ENCODE peak calls at places on chromosomes 3 and 15, in five cellular contexts. One of them, this sample, is unnamed.

GRCh38 chr3:44418549-44418948 is 58.9 kb downstream of the ZNF445 start:
- DNase-seq in BJ: no peak
- DNase-seq in heart left ventricle: no peak
- DNase-seq in uterus: no peak
- DNase-seq in HL-60: no peak
- DNase-seq in this sample: no peak

GRCh38 chr3:61945657-61946056 is 384.3 kb downstream of the PTPRG start:
- DNase-seq in BJ: no peak
- DNase-seq in heart left ventricle: no peak
- DNase-seq in uterus: no peak
- DNase-seq in HL-60: no peak
- DNase-seq in this sample: no peak

GRCh38 chr15:36797128-36797527 is 217.7 kb downstream of the CDIN1 start:
- DNase-seq in BJ: no peak
- DNase-seq in heart left ventricle: no peak
- DNase-seq in uterus: no peak
- DNase-seq in HL-60: no peak
- DNase-seq in this sample: no peak

GRCh38 chr15:25542648-25543047 is 103.8 kb upstream of the UBE3A start:
- DNase-seq in BJ: no peak
- DNase-seq in heart left ventricle: no peak
- DNase-seq in uterus: no peak
- DNase-seq in HL-60: no peak
- DNase-seq in this sample: no peak

GRCh38 chr3:152430223-152431002 is 161.7 kb downstream of the MBNL1 start:
- DNase-seq in BJ: no peak
- DNase-seq in heart left ventricle: peak; percentile 78
- DNase-seq in uterus: no peak
- DNase-seq in HL-60: no peak
- DNase-seq in this sample: no peak

GRCh38 chr3:132536442-132537153 is 60.5 kb upstream of the ACKR4 start:
- DNase-seq in BJ: no peak
- DNase-seq in heart left ventricle: no peak
- DNase-seq in uterus: no peak
- DNase-seq in HL-60: no peak
- DNase-seq in this sample: no peak

GRCh38 chr3:190424478-190425439 is 24.9 kb downstream of the TMEM207 start:
- DNase-seq in BJ: no peak
- DNase-seq in heart left ventricle: peak; percentile 49
- DNase-seq in uterus: peak; percentile 54
- DNase-seq in HL-60: peak; percentile 25
- DNase-seq in this sample: peak; percentile 35

GRCh38 chr3:177740270-177740669 is 543.0 kb upstream of the TBL1XR1 start:
- DNase-seq in BJ: no peak
- DNase-seq in heart left ventricle: no peak
- DNase-seq in uterus: no peak
- DNase-seq in HL-60: no peak
- DNase-seq in this sample: no peak

GRCh38 chr3:69182588-69183299 is 60.3 kb upstream of the LMOD3 start:
- DNase-seq in BJ: peak; percentile 34
- DNase-seq in heart left ventricle: no peak
- DNase-seq in uterus: no peak
- DNase-seq in HL-60: no peak
- DNase-seq in this sample: no peak

GRCh38 chr3:89252865-89253264 is 145.4 kb downstream of the EPHA3 start:
- DNase-seq in BJ: no peak
- DNase-seq in heart left ventricle: no peak
- DNase-seq in uterus: no peak
- DNase-seq in HL-60: no peak
- DNase-seq in this sample: no peak

GRCh38 chr3:170555329-170555728 is 30.5 kb downstream of the SLC7A14 start:
- DNase-seq in BJ: no peak
- DNase-seq in heart left ventricle: no peak
- DNase-seq in uterus: no peak
- DNase-seq in HL-60: no peak
- DNase-seq in this sample: no peak

GRCh38 chr3:18429021-18429745 is 4.0 kb upstream of the SATB1 start:
- DNase-seq in BJ: no peak
- DNase-seq in heart left ventricle: no peak
- DNase-seq in uterus: no peak
- DNase-seq in HL-60: no peak
- DNase-seq in this sample: no peak

GRCh38 chr3:182198345-182198744 is 486.6 kb downstream of the SOX2 start:
- DNase-seq in BJ: no peak
- DNase-seq in heart left ventricle: no peak
- DNase-seq in uterus: no peak
- DNase-seq in HL-60: no peak
- DNase-seq in this sample: no peak

GRCh38 chr3:185688808-185689207 is 102.7 kb downstream of the SENP2 start:
- DNase-seq in BJ: peak; percentile 86
- DNase-seq in heart left ventricle: no peak
- DNase-seq in uterus: no peak
- DNase-seq in HL-60: peak; percentile 52
- DNase-seq in this sample: no peak

GRCh38 chr15:32028921-32029320 is 1.4 kb upstream of the CHRNA7 start:
- DNase-seq in BJ: no peak
- DNase-seq in heart left ventricle: no peak
- DNase-seq in uterus: no peak
- DNase-seq in HL-60: no peak
- DNase-seq in this sample: no peak

GRCh38 chr3:129277829-129278271 is 820 bp upstream of the HMCES start:
- DNase-seq in BJ: no peak
- DNase-seq in heart left ventricle: no peak
- DNase-seq in uterus: no peak
- DNase-seq in HL-60: no peak
- DNase-seq in this sample: no peak

GRCh38 chr3:43319364-43319763 is 33.0 kb downstream of the SNRK start:
- DNase-seq in BJ: no peak
- DNase-seq in heart left ventricle: peak; percentile 63
- DNase-seq in uterus: peak; percentile 19
- DNase-seq in HL-60: no peak
- DNase-seq in this sample: no peak

GRCh38 chr3:197394464-197395321 is 96.3 kb upstream of the DLG1 start:
- DNase-seq in BJ: peak; percentile 82
- DNase-seq in heart left ventricle: peak; percentile 82
- DNase-seq in uterus: peak; percentile 83
- DNase-seq in HL-60: no peak
- DNase-seq in this sample: no peak

GRCh38 chr3:16060358-16060852 is 114.1 kb upstream of the GALNT15 start:
- DNase-seq in BJ: peak; percentile 99
- DNase-seq in heart left ventricle: no peak
- DNase-seq in uterus: peak; percentile 73
- DNase-seq in HL-60: no peak
- DNase-seq in this sample: peak; percentile 48
- TF ChIP-seq CTCF in BJ: peak; percentile 34
- TF ChIP-seq CTCF in heart left ventricle: no peak
- TF ChIP-seq CTCF in uterus: no peak
- TF ChIP-seq CTCF in HL-60: no peak
- TF ChIP-seq CTCF in this sample: no peak

DNA sequence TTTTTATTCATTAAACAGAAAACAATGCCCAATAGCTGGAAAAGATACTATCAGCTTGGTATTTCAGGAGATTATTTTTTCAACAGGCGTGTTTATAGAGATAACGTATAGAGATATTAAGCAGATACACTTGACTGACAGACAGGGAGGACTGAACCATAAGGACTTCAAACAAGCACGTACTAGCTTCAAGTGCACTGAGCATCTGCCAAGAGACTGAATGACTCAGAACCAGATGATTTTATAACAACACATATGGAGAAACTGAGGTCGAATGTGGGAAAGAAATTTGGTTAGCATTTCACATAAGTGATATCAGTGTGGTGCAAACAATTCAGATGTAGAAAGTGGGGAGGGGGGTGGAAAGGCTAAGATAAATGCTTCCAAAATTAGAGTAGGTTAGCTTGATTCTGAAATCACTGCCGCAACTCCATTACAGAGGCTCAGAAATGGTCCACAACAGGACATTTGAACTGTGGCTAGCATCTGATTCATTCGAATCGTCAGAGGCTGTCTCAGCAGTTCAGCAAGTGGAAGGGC is 103.5 kb downstream of the SEMA6D start:
- DNase-seq in BJ: no peak
- DNase-seq in heart left ventricle: no peak
- DNase-seq in uterus: no peak
- DNase-seq in HL-60: no peak
- DNase-seq in this sample: no peak
- H3K4me3 ChIP-seq in BJ: no peak overlapping the region
- H3K4me3 ChIP-seq in heart left ventricle: no peak overlapping the region
- H3K4me3 ChIP-seq in uterus: no peak overlapping the region
- H3K4me3 ChIP-seq in HL-60: no peak overlapping the region
- H3K4me3 ChIP-seq in this sample: no peak overlapping the region

GRCh38 chr3:65342084-65342683 is 654.4 kb upstream of the ADAMTS9 start:
- DNase-seq in BJ: no peak
- DNase-seq in heart left ventricle: peak; percentile 38
- DNase-seq in uterus: no peak
- DNase-seq in HL-60: peak; percentile 14
- DNase-seq in this sample: no peak
- TF ChIP-seq CTCF in BJ: peak; percentile 79
- TF ChIP-seq CTCF in heart left ventricle: peak; percentile 40
- TF ChIP-seq CTCF in uterus: no peak
- TF ChIP-seq CTCF in HL-60: peak; percentile 54
- TF ChIP-seq CTCF in this sample: no peak

GRCh38 chr3:100157617-100158016 is 43.3 kb upstream of the FILIP1L start:
- DNase-seq in BJ: no peak
- DNase-seq in heart left ventricle: peak; percentile 24
- DNase-seq in uterus: no peak
- DNase-seq in HL-60: no peak
- DNase-seq in this sample: no peak

GRCh38 chr3:100154171-100154570 is 39.9 kb upstream of the FILIP1L start:
- DNase-seq in BJ: no peak
- DNase-seq in heart left ventricle: no peak
- DNase-seq in uterus: no peak
- DNase-seq in HL-60: no peak
- DNase-seq in this sample: no peak

GRCh38 chr3:100155590-100155989 is 41.3 kb upstream of the FILIP1L start:
- DNase-seq in BJ: no peak
- DNase-seq in heart left ventricle: no peak
- DNase-seq in uterus: no peak
- DNase-seq in HL-60: no peak
- DNase-seq in this sample: no peak

GRCh38 chr3:100158877-100159563 is 44.7 kb upstream of the FILIP1L start:
- DNase-seq in BJ: no peak
- DNase-seq in heart left ventricle: peak; percentile 26
- DNase-seq in uterus: no peak
- DNase-seq in HL-60: no peak
- DNase-seq in this sample: no peak

GRCh38 chr3:100155105-100155504 is 40.8 kb upstream of the FILIP1L start:
- DNase-seq in BJ: peak; percentile 22
- DNase-seq in heart left ventricle: no peak
- DNase-seq in uterus: no peak
- DNase-seq in HL-60: peak; percentile 80
- DNase-seq in this sample: no peak
- H3K4me3 ChIP-seq in BJ: no peak overlapping the region
- H3K4me3 ChIP-seq in heart left ventricle: no peak overlapping the region
- H3K4me3 ChIP-seq in uterus: no peak overlapping the region
- H3K4me3 ChIP-seq in HL-60: no peak overlapping the region
- H3K4me3 ChIP-seq in this sample: no peak overlapping the region

This sample was measured in lung.